ENCODE peak calls at places on chromosomes 12 and 14, in seven cellular contexts. J is AG04450; W is left ventricle myocardium superior; F is upper lobe of right lung; M is stimulated activated CD4-positive, alpha-beta T cell treated with anti-CD3 and anti-CD28 coated beads, Interleukin-2, amount 100 ng/mL, for 4 hours; S is GM19239; Y is hepatocyte. O is an unnamed sample.
A peak's percentile ranks its signal among the peaks of the same experiment; 100 is the strongest.

GRCh38 chr12:117404940-117405339 is 43.5 kb upstream of the NOS1 start:
- DNase-seq in Y (no peak), W (no peak), S (no peak), J (no peak), F (no peak), M (no peak), O (no peak)

GRCh38 chr12:27236498-27236897 is 7.6 kb upstream of the STK38L start:
- DNase-seq in Y (peak; percentile 13), J (no peak), M (no peak), F (no peak), S (no peak), W (no peak), O (no peak)

GRCh38 chr12:109099426-109100020 is 2.1 kb downstream of the UNG start:
- DNase-seq in W (no peak), S (no peak), J (no peak), F (no peak), M (no peak), Y (no peak), O (no peak)

GRCh38 chr12:34292736-34293625 is 270.7 kb downstream of the ALG10 start:
- DNase-seq in S (no peak), W (peak; percentile 2), J (no peak), Y (no peak), M (no peak), F (peak; percentile 42), O (no peak)

GRCh38 chr12:132414634-132415340 is 75.2 kb upstream of the FBRSL1 start:
- DNase-seq in F (peak; percentile 88), S (peak; percentile 99), J (peak; percentile 34), M (peak; percentile 62), Y (peak; percentile 92), W (peak; percentile 84), O (peak; percentile 56)

GRCh38 chr14:102140027-102140749 is 491 bp downstream of the WDR20 start:
- DNase-seq in F (peak; percentile 71), J (no peak), S (no peak), Y (peak; percentile 57), W (peak; percentile 45), M (no peak), O (no peak)

GRCh38 chr12:1805441-1806081 is 14.8 kb upstream of the LRTM2 start:
- DNase-seq in M (no peak), S (no peak), J (no peak), Y (no peak), F (peak; percentile 55), W (peak; percentile 73), O (no peak)

GRCh38 chr14:90513151-90514014 is 116.6 kb downstream of the CALM1 start:
- DNase-seq in S (no peak), Y (peak; percentile 91), F (peak; percentile 90), M (no peak), J (no peak), W (peak; percentile 93), O (no peak)

GRCh38 chr14:61860294-61860918 is 98.2 kb downstream of the SNAPC1 start:
- DNase-seq in F (no peak), S (peak; percentile 60), W (peak; percentile 36), Y (peak; percentile 62), J (no peak), M (peak; percentile 45), O (peak; percentile 4)

GRCh38 chr12:46210835-46211439 is 57.9 kb downstream of the SLC38A1 start:
- DNase-seq in F (no peak), S (no peak), Y (no peak), M (no peak), J (no peak), W (no peak), O (no peak)

GRCh38 chr12:54648265-54648664 is at the start of gene DCD:
- DNase-seq in M (no peak), W (no peak), F (no peak), J (no peak), S (no peak), Y (no peak), O (no peak)

GRCh38 chr12:106136263-106136662 is 2.5 kb downstream of the NUAK1 start:
- DNase-seq in M (peak; percentile 44), J (peak; percentile 74), F (peak; percentile 91), W (peak; percentile 94), Y (peak; percentile 94), S (peak; percentile 66), O (peak; percentile 65)

GRCh38 chr12:104598342-104599271 is 141.9 kb downstream of the CHST11 start:
- DNase-seq in F (no peak), S (no peak), M (no peak), Y (no peak), W (peak; percentile 49), J (no peak), O (no peak)

GRCh38 chr14:98999901-99000300 is 272.1 kb downstream of the BCL11B start:
- DNase-seq in F (no peak), S (no peak), Y (no peak), M (no peak), W (no peak), J (no peak), O (no peak)

GRCh38 chr14:104091927-104092771 is 6.6 kb downstream of the ASPG start:
- DNase-seq in S (no peak), M (no peak), Y (no peak), J (no peak), F (peak; percentile 63), W (peak; percentile 31), O (no peak)

GRCh38 chr14:90518075-90518940 is 121.5 kb downstream of the CALM1 start:
- DNase-seq in M (no peak), F (no peak), W (no peak), Y (peak; percentile 11), J (no peak), S (no peak), O (no peak)

GRCh38 chr12:50224026-50224692 is 57.0 kb upstream of the CERS5 start:
- DNase-seq in S (no peak), Y (peak; percentile 55), M (peak; percentile 31), J (no peak), F (no peak), W (no peak), O (no peak)

GRCh38 chr12:12214635-12215131 is 52.2 kb downstream of the LRP6 start:
- DNase-seq in M (no peak), S (no peak), Y (no peak), W (no peak), F (no peak), J (no peak), O (no peak)

GRCh38 chr12:113896841-113897240 is 69.3 kb downstream of the RBM19 start:
- DNase-seq in S (no peak), F (no peak), Y (no peak), W (no peak), M (no peak), J (no peak), O (no peak)

GRCh38 chr14:64755661-64756265 is 51.5 kb downstream of the PLEKHG3 start:
- DNase-seq in F (no peak), M (peak; percentile 48), Y (peak; percentile 74), J (no peak), W (no peak), S (no peak), O (no peak)

GRCh38 chr14:77603654-77604270 is 12.7 kb downstream of the SPTLC2 start:
- DNase-seq in J (no peak), W (no peak), M (no peak), Y (no peak), F (no peak), S (no peak), O (no peak)

GRCh38 chr12:95820096-95820703 is 29.6 kb upstream of the NTN4 start:
- DNase-seq in Y (peak; percentile 58), W (no peak), M (no peak), J (peak; percentile 23), F (no peak), S (no peak), O (no peak)

GRCh38 chr12:59403259-59403932 is 192.4 kb upstream of the SLC16A7 start:
- DNase-seq in S (peak; percentile 4), Y (peak; percentile 77), J (peak; percentile 52), F (no peak), W (no peak), M (peak; percentile 13), O (peak; percentile 80)

GRCh38 chr12:33330940-33331339 is 108.7 kb downstream of the SYT10 start:
- DNase-seq in J (no peak), Y (peak; percentile 21), W (no peak), S (no peak), F (no peak), M (no peak), O (no peak)

GRCh38 chr12:120833849-120834248 is 70.3 kb downstream of the SPPL3 start:
- DNase-seq in Y (no peak), J (peak; percentile 6), M (no peak), F (no peak), S (no peak), W (no peak), O (no peak)

GRCh38 chr14:21191809-21192446 is 36.1 kb upstream of the OR5AU1 start:
- DNase-seq in S (peak; percentile 55), F (peak; percentile 90), M (no peak), Y (peak; percentile 82), W (peak; percentile 88), J (no peak), O (no peak)

GRCh38 chr14:35122696-35123387 is 490 bp downstream of the PRORP start:
- DNase-seq in S (no peak), M (no peak), Y (peak; percentile 62), F (no peak), W (no peak), J (peak; percentile 3), O (no peak)

GRCh38 chr14:77965919-77966435 is 166.1 kb downstream of the ADCK1 start:
- DNase-seq in S (peak; percentile 45), F (peak; percentile 69), Y (peak; percentile 55), J (no peak), M (no peak), W (peak; percentile 41), O (no peak)

GRCh38 chr12:53725824-53726223 is 1.4 kb downstream of the CALCOCO1 start:
- DNase-seq in J (no peak), S (no peak), W (no peak), F (peak; percentile 65), Y (no peak), M (no peak), O (no peak)

GRCh38 chr14:97177016-97177415 is 379.8 kb downstream of the VRK1 start:
- DNase-seq in W (no peak), Y (peak; percentile 43), J (no peak), S (no peak), F (no peak), M (peak; percentile 25), O (no peak)

GRCh38 chr12:52480073-52480472 is 6.5 kb upstream of the KRT6C start:
- DNase-seq in M (no peak), J (no peak), W (no peak), Y (no peak), S (no peak), F (no peak), O (no peak)

GRCh38 chr14:71647086-71647784 is 285.0 kb upstream of the RGS6 start:
- DNase-seq in W (no peak), F (no peak), Y (peak; percentile 44), M (no peak), S (no peak), J (no peak), O (no peak)

GRCh38 chr12:92784795-92785562 is 82.2 kb downstream of the PLEKHG7 start:
- DNase-seq in W (no peak), M (peak; percentile 11), F (no peak), Y (peak; percentile 82), J (peak; percentile 55), S (peak; percentile 35), O (peak; percentile 62)

GRCh38 chr12:102421801-102422583 is 58.4 kb downstream of the IGF1 start:
- DNase-seq in W (no peak), Y (no peak), M (no peak), J (no peak), F (no peak), S (no peak), O (no peak)

O was measured in fibroblast of the conjunctiva.